ENCODE peak calls at places on chromosomes 16 and 17, in eight cellular contexts. One of them, this sample, is unnamed.

GRCh38 chr17:76572201-76572910 is 13.3 kb downstream of the ST6GALNAC2 start:
- DNase-seq in T follicular helper cell: no peak
- DNase-seq in HFF-Myc: no peak
- DNase-seq in RCC 7860: no peak
- DNase-seq in GM23248: no peak
- DNase-seq in DMS 273 treated with DMSO at 0.1 percent for 48 hours: no peak
- DNase-seq in heart left ventricle: no peak
- DNase-seq in COLO829: no peak
- DNase-seq in this sample: no peak

GRCh38 chr16:4354512-4355409 is 3.6 kb upstream of the PAM16 start:
- DNase-seq in T follicular helper cell: no peak
- DNase-seq in HFF-Myc: no peak
- DNase-seq in RCC 7860: no peak
- DNase-seq in GM23248: no peak
- DNase-seq in DMS 273 treated with DMSO at 0.1 percent for 48 hours: no peak
- DNase-seq in heart left ventricle: no peak
- DNase-seq in COLO829: no peak
- DNase-seq in this sample: no peak

GRCh38 chr17:18850679-18851078 is 7.3 kb upstream of the PRPSAP2 start:
- DNase-seq in T follicular helper cell: no peak
- DNase-seq in HFF-Myc: no peak
- DNase-seq in RCC 7860: no peak
- DNase-seq in GM23248: peak; percentile 15
- DNase-seq in DMS 273 treated with DMSO at 0.1 percent for 48 hours: no peak
- DNase-seq in heart left ventricle: no peak
- DNase-seq in COLO829: no peak
- DNase-seq in this sample: no peak

GRCh38 chr16:29318037-29318436 is 88.5 kb downstream of the NPIPB11 start:
- DNase-seq in T follicular helper cell: no peak
- DNase-seq in HFF-Myc: no peak
- DNase-seq in RCC 7860: no peak
- DNase-seq in GM23248: no peak
- DNase-seq in DMS 273 treated with DMSO at 0.1 percent for 48 hours: no peak
- DNase-seq in heart left ventricle: no peak
- DNase-seq in COLO829: no peak
- DNase-seq in this sample: no peak

GRCh38 chr17:10547351-10547750 is 2.1 kb downstream of the MYH2 start:
- DNase-seq in T follicular helper cell: no peak
- DNase-seq in HFF-Myc: no peak
- DNase-seq in RCC 7860: no peak
- DNase-seq in GM23248: no peak
- DNase-seq in DMS 273 treated with DMSO at 0.1 percent for 48 hours: no peak
- DNase-seq in heart left ventricle: no peak
- DNase-seq in COLO829: no peak
- DNase-seq in this sample: no peak

GRCh38 chr17:54754560-54754959 is 146.1 kb upstream of the TOM1L1 start:
- DNase-seq in T follicular helper cell: no peak
- DNase-seq in HFF-Myc: no peak
- DNase-seq in RCC 7860: peak; percentile 18
- DNase-seq in GM23248: no peak
- DNase-seq in DMS 273 treated with DMSO at 0.1 percent for 48 hours: no peak
- DNase-seq in heart left ventricle: no peak
- DNase-seq in COLO829: no peak
- DNase-seq in this sample: no peak

GRCh38 chr16:10871157-10871991 is 5.6 kb upstream of the CIITA start:
- DNase-seq in T follicular helper cell: no peak
- DNase-seq in HFF-Myc: no peak
- DNase-seq in RCC 7860: peak; percentile 84
- DNase-seq in GM23248: peak; percentile 94
- DNase-seq in DMS 273 treated with DMSO at 0.1 percent for 48 hours: no peak
- DNase-seq in heart left ventricle: peak; percentile 46
- DNase-seq in COLO829: peak; percentile 45
- DNase-seq in this sample: no peak

GRCh38 chr17:27091043-27091497 is 202.8 kb upstream of the WSB1 start:
- DNase-seq in T follicular helper cell: no peak
- DNase-seq in HFF-Myc: no peak
- DNase-seq in RCC 7860: no peak
- DNase-seq in GM23248: no peak
- DNase-seq in DMS 273 treated with DMSO at 0.1 percent for 48 hours: no peak
- DNase-seq in heart left ventricle: no peak
- DNase-seq in COLO829: no peak
- DNase-seq in this sample: no peak

GRCh38 chr16:3431779-3432219 is 11.5 kb downstream of the ZNF597 start:
- DNase-seq in T follicular helper cell: no peak
- DNase-seq in HFF-Myc: no peak
- DNase-seq in RCC 7860: no peak
- DNase-seq in GM23248: peak; percentile 54
- DNase-seq in DMS 273 treated with DMSO at 0.1 percent for 48 hours: no peak
- DNase-seq in heart left ventricle: peak; percentile 71
- DNase-seq in COLO829: peak; percentile 71
- DNase-seq in this sample: peak; percentile 88

GRCh38 chr17:20281860-20282259 is 185.5 kb downstream of the LGALS9B start:
- DNase-seq in T follicular helper cell: no peak
- DNase-seq in HFF-Myc: no peak
- DNase-seq in RCC 7860: no peak
- DNase-seq in GM23248: no peak
- DNase-seq in DMS 273 treated with DMSO at 0.1 percent for 48 hours: no peak
- DNase-seq in heart left ventricle: peak; percentile 57
- DNase-seq in COLO829: no peak
- DNase-seq in this sample: no peak

This sample was measured in Caki2.